ENCODE peak calls at places on chromosomes 5 and 9, in seven cellular contexts. E, S, C, M, G, I and H are unnamed samples.

GRCh38 chr5:133425183-133425582 is 187.2 kb downstream of the FSTL4 start:
- DNase-seq in E (no peak), S (no peak), C (no peak), M (no peak), G (no peak), I (no peak), H (no peak)

GRCh38 chr9:130029591-130029990 is 13.4 kb downstream of the FNBP1 start:
- DNase-seq in E (no peak), S (no peak), C (no peak), M (no peak), G (no peak), I (no peak), H (no peak)

GRCh38 chr9:77291714-77292113 is 114.4 kb downstream of the VPS13A start:
- DNase-seq in E (peak), S (no peak), C (no peak), M (no peak), G (peak), I (no peak), H (no peak)

GRCh38 chr5:166340039-166340438 is 1951.4 kb upstream of the WWC1 start:
- DNase-seq in E (no peak), S (no peak), C (no peak), M (no peak), G (no peak), I (no peak), H (no peak)

GRCh38 chr9:14066815-14067214 is 247.1 kb downstream of the NFIB start:
- DNase-seq in E (no peak), S (no peak), C (no peak), M (no peak), G (no peak), I (peak), H (no peak)

GRCh38 chr5:65809817-65810531 is 88.0 kb downstream of the NLN start:
- DNase-seq in E (no peak), S (no peak), C (no peak), M (no peak), G (peak), I (no peak), H (no peak)

GRCh38 chr5:143649869-143650268 is 162.1 kb upstream of the HMHB1 start:
- DNase-seq in E (no peak), S (no peak), C (no peak), M (no peak), G (no peak), I (no peak), H (no peak)

GRCh38 chr9:126985870-126986498 is 71.4 kb downstream of the RALGPS1 start:
- DNase-seq in E (peak), S (no peak), C (peak), M (peak), G (peak), I (peak), H (no peak)

GRCh38 chr5:157820593-157821252 is 38.2 kb downstream of the CLINT1 start:
- DNase-seq in E (no peak), S (peak), C (no peak), M (no peak), G (peak), I (peak), H (no peak)

GRCh38 chr9:108569624-108570023 is 286.2 kb downstream of the ACTL7B start:
- DNase-seq in E (peak), S (no peak), C (no peak), M (no peak), G (peak), I (no peak), H (no peak)

GRCh38 chr5:151498395-151499155 is 51.2 kb downstream of the SLC36A1 start:
- DNase-seq in E (no peak), S (no peak), C (no peak), M (no peak), G (no peak), I (no peak), H (no peak)

GRCh38 chr5:173281910-173282309 is 46.3 kb downstream of the STC2 start:
- DNase-seq in E (no peak), S (no peak), C (no peak), M (no peak), G (peak), I (no peak), H (no peak)

GRCh38 chr5:151492729-151493128 is 45.3 kb downstream of the SLC36A1 start:
- DNase-seq in E (peak), S (no peak), C (no peak), M (no peak), G (peak), I (no peak), H (no peak)

GRCh38 chr9:96067551-96068076 is 192.1 kb downstream of the ERCC6L2 start:
- DNase-seq in E (no peak), S (no peak), C (no peak), M (no peak), G (no peak), I (no peak), H (no peak)

GRCh38 chr9:1946506-1946905 is 68.6 kb upstream of the SMARCA2 start:
- DNase-seq in E (no peak), S (peak), C (no peak), M (no peak), G (no peak), I (no peak), H (peak)

GRCh38 chr5:163260471-163260870 is 176.9 kb upstream of the CCNG1 start:
- DNase-seq in E (no peak), S (no peak), C (no peak), M (no peak), G (no peak), I (no peak), H (no peak)

GRCh38 chr5:3075309-3075708 is 323.8 kb upstream of the IRX2 start:
- DNase-seq in E (no peak), S (no peak), C (no peak), M (no peak), G (no peak), I (no peak), H (no peak)

GRCh38 chr5:147437161-147437596 is 72.7 kb downstream of the DPYSL3 start:
- DNase-seq in E (no peak), S (no peak), C (no peak), M (no peak), G (peak), I (no peak), H (no peak)

GRCh38 chr5:142874537-142874936 is 104.4 kb downstream of the ARHGAP26 start:
- DNase-seq in E (peak), S (no peak), C (no peak), M (no peak), G (peak), I (peak), H (no peak)

GRCh38 chr9:110282023-110282766 is 25.9 kb upstream of the TXN start:
- DNase-seq in E (no peak), S (no peak), C (no peak), M (no peak), G (no peak), I (no peak), H (no peak)

GRCh38 chr9:86778761-86779160 is 168.5 kb downstream of the GAS1 start:
- DNase-seq in E (no peak), S (no peak), C (no peak), M (no peak), G (no peak), I (no peak), H (no peak)

GRCh38 chr5:43007911-43008368 is 32.2 kb downstream of the ANXA2R start:
- DNase-seq in E (peak), S (peak), C (peak), M (peak), G (peak), I (no peak), H (peak)

GRCh38 chr5:142222881-142223558 is 101.8 kb downstream of the SPRY4 start:
- DNase-seq in E (no peak), S (no peak), C (no peak), M (no peak), G (no peak), I (no peak), H (no peak)

GRCh38 chr9:36214571-36214970 is 23.9 kb downstream of the CLTA start:
- DNase-seq in E (no peak), S (no peak), C (no peak), M (no peak), G (peak), I (no peak), H (no peak)

GRCh38 chr9:116843863-116844620 is 156.9 kb downstream of the TRIM32 start:
- DNase-seq in E (no peak), S (no peak), C (no peak), M (no peak), G (no peak), I (no peak), H (no peak)

GRCh38 chr5:167049043-167049663 is 1242.3 kb upstream of the WWC1 start:
- DNase-seq in E (no peak), S (no peak), C (no peak), M (no peak), G (peak), I (peak), H (peak)

GRCh38 chr9:107378031-107378430 is 95.0 kb downstream of the RAD23B start:
- DNase-seq in E (no peak), S (no peak), C (no peak), M (no peak), G (no peak), I (no peak), H (no peak)

GRCh38 chr5:136805466-136805865 is 440.1 kb upstream of the TRPC7 start:
- DNase-seq in E (no peak), S (no peak), C (no peak), M (no peak), G (no peak), I (no peak), H (no peak)

GRCh38 chr9:134944351-134944802 is 26.7 kb upstream of the FCN1 start:
- DNase-seq in E (no peak), S (no peak), C (no peak), M (no peak), G (no peak), I (no peak), H (peak)

GRCh38 chr9:99158629-99159028 is 53.7 kb downstream of the TGFBR1 start:
- DNase-seq in E (no peak), S (no peak), C (no peak), M (no peak), G (no peak), I (no peak), H (no peak)

GRCh38 chr9:71766663-71767062 is 1.6 kb downstream of the CEMIP2 start:
- DNase-seq in E (no peak), S (no peak), C (no peak), M (no peak), G (no peak), I (no peak), H (no peak)

GRCh38 chr9:136525207-136525606 is 20.6 kb downstream of the NOTCH1 start:
- DNase-seq in E (no peak), S (no peak), C (no peak), M (no peak), G (no peak), I (no peak), H (peak)

GRCh38 chr5:121199238-121199999 is 652.3 kb upstream of the FTMT start:
- DNase-seq in E (peak), S (no peak), C (no peak), M (no peak), G (peak), I (no peak), H (no peak)

GRCh38 chr5:175436403-175436802 is 7.6 kb downstream of the DRD1 start:
- DNase-seq in E (no peak), S (no peak), C (no peak), M (no peak), G (no peak), I (no peak), H (no peak)

GRCh38 chr5:91232523-91232922 is 150.6 kb downstream of the ARRDC3 start:
- DNase-seq in E (no peak), S (no peak), C (no peak), M (no peak), G (no peak), I (no peak), H (no peak)

GRCh38 chr5:151156732-151157402 is 712 bp downstream of the ANXA6 start:
- DNase-seq in E (no peak), S (no peak), C (no peak), M (no peak), G (no peak), I (no peak), H (peak)

GRCh38 chr9:121399883-121400607 is 30.0 kb upstream of the STOM start:
- DNase-seq in E (peak), S (peak), C (no peak), M (no peak), G (peak), I (peak), H (peak)

GRCh38 chr5:124297826-124298225 is 448.6 kb downstream of the ZNF608 start:
- DNase-seq in E (no peak), S (no peak), C (no peak), M (no peak), G (no peak), I (no peak), H (no peak)

GRCh38 chr5:16866795-16867584 is 69.1 kb downstream of the MYO10 start:
- DNase-seq in E (no peak), S (no peak), C (no peak), M (no peak), G (no peak), I (no peak), H (peak)

GRCh38 chr5:157463621-157464407 is 3.8 kb downstream of the NIPAL4 start:
- DNase-seq in E (no peak), S (no peak), C (no peak), M (no peak), G (peak), I (no peak), H (no peak)